ENCODE peak calls at places on chromosomes 11 and 22, in eight cellular contexts. N, H, X, B, P, E, G and I are unnamed samples.

GRCh38 chr11:1194977-1195689 is 27.7 kb upstream of the MUC5B start:
- DNase-seq in N (no peak), H (peak), X (no peak), B (peak), P (no peak), E (peak), G (no peak), I (no peak)

GRCh38 chr11:112499153-112499907 is 238.7 kb upstream of the PLET1 start:
- DNase-seq in N (no peak), H (no peak), X (no peak), B (no peak), P (no peak), E (no peak), G (no peak), I (no peak)

GRCh38 chr22:29702025-29702930 is 17.5 kb upstream of the CABP7 start:
- DNase-seq in N (no peak), H (no peak), X (peak), B (peak), P (no peak), E (no peak), G (no peak), I (no peak)

GRCh38 chr11:1659478-1659877 is 29.9 kb downstream of the KRTAP5-5 start:
- DNase-seq in N (no peak), H (peak), X (no peak), B (no peak), P (no peak), E (no peak), G (no peak), I (no peak)

GRCh38 chr11:1889941-1890855 is 1.5 kb downstream of the PRR33 start:
- DNase-seq in N (no peak), H (peak), X (no peak), B (no peak), P (no peak), E (no peak), G (no peak), I (no peak)

GRCh38 chr11:90476442-90477007 is 253.7 kb upstream of the CHORDC1 start:
- DNase-seq in N (peak), H (no peak), X (no peak), B (no peak), P (peak), E (no peak), G (peak), I (peak)

GRCh38 chr22:19878461-19879247 is 24.0 kb upstream of the GNB1L start:
- DNase-seq in N (no peak), H (peak), X (no peak), B (no peak), P (no peak), E (peak), G (no peak), I (no peak)

GRCh38 chr22:23767303-23767672 is 484 bp downstream of the CHCHD10 start:
- DNase-seq in N (no peak), H (no peak), X (no peak), B (no peak), P (no peak), E (no peak), G (no peak), I (no peak)

GRCh38 chr11:66950113-66950535 is 8.1 kb downstream of the PC start:
- DNase-seq in N (no peak), H (no peak), X (peak), B (peak), P (peak), E (peak), G (peak), I (peak)

GRCh38 chr11:17783878-17784277 is 49.3 kb downstream of the KCNC1 start:
- DNase-seq in N (no peak), H (no peak), X (no peak), B (no peak), P (no peak), E (no peak), G (no peak), I (no peak)

GRCh38 chr22:26756675-26757293 is 99.4 kb downstream of the MIAT start:
- DNase-seq in N (no peak), H (peak), X (peak), B (peak), P (peak), E (peak), G (peak), I (peak)
- H3K4me3 ChIP-seq in N (peak), H (no peak), X (peak), B (peak), P (peak), E (peak), G (peak), I (peak)

DNA sequence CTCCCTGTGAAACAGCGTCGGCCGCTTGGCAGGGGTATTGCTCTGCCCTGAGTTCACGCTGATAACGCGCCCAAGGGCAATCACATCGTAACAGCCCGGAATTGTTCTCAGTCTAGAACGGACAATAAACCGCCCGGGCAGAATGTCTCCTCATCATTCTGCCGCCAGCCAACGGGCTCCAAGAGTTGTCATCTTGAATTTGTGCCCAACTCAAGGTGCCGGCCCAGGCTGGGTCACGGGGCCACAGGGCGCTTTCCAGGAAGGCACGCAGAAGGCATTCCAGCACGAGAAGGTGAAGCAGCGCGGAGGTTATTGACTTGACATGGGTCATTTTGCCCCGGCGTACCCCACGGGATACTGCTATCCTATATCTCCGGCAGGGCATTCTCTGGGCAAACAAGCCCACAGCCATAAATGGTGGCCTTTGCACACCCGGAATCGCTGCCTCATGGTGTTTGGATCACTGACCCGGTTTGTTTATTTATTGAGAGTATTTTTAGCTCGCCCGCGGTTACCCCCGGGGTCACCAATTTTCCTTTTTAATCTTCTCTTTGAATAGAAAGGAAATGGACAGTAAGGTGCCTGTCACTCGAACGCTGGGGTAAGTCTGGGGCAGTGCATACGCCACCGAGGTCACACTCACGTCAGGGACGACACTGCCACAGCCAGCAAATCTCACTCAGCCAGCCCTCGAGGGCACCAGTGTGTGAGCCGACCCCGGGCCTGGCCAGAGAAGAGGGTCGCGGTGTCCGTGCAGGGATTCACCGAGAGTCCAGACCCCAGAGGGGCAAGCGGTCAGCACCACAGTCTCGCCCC is 72.4 kb upstream of the FGF3 start:
- DNase-seq in N (no peak), H (no peak), X (peak), B (peak), P (no peak), E (peak), G (no peak), I (no peak)
- H3K4me3 ChIP-seq in N (no peak), H (no peak), X (no peak), B (no peak), P (no peak), E (no peak), G (no peak), I (no peak)

GRCh38 chr11:46348566-46348981 is 1.3 kb downstream of the DGKZ start:
- DNase-seq in N (no peak), H (no peak), X (peak), B (peak), P (no peak), E (no peak), G (no peak), I (no peak)
- H3K4me3 ChIP-seq in N (peak), H (peak), X (peak), B (peak), P (peak), E (peak), G (peak), I (peak)

GRCh38 chr11:100686476-100686875 is 612 bp upstream of the ARHGAP42 start:
- DNase-seq in N (no peak), H (no peak), X (no peak), B (no peak), P (no peak), E (no peak), G (no peak), I (no peak)
- H3K4me3 ChIP-seq in N (peak), H (peak), X (peak), B (peak), P (peak), E (peak), G (peak), I (peak)

GRCh38 chr22:45505991-45506743 is 3.5 kb downstream of the FBLN1 start:
- DNase-seq in N (no peak), H (no peak), X (no peak), B (no peak), P (no peak), E (no peak), G (no peak), I (no peak)

GRCh38 chr22:45503071-45503815 is 560 bp downstream of the FBLN1 start:
- DNase-seq in N (no peak), H (no peak), X (no peak), B (no peak), P (no peak), E (no peak), G (no peak), I (no peak)

GRCh38 chr22:45504703-45505341 is 2.1 kb downstream of the FBLN1 start:
- DNase-seq in N (no peak), H (no peak), X (no peak), B (no peak), P (no peak), E (peak), G (peak), I (peak)

GRCh38 chr22:45502215-45503070 is at the start of gene FBLN1:
- DNase-seq in N (no peak), H (peak), X (no peak), B (no peak), P (no peak), E (peak), G (no peak), I (no peak)

GRCh38 chr22:45503816-45504702 is 1.4 kb downstream of the FBLN1 start:
- DNase-seq in N (peak), H (no peak), X (no peak), B (no peak), P (peak), E (no peak), G (peak), I (peak)
- H3K4me3 ChIP-seq in N (peak), H (peak), X (peak), B (peak), P (peak), E (peak), G (peak), I (peak)

GRCh38 chr11:61793829-61794204 is 1.1 kb downstream of the FEN1 start:
- DNase-seq in N (no peak), H (no peak), X (no peak), B (no peak), P (no peak), E (no peak), G (no peak), I (no peak)
- H3K4me3 ChIP-seq in N (peak), H (no peak), X (peak), B (peak), P (peak), E (no peak), G (peak), I (peak)

DNA sequence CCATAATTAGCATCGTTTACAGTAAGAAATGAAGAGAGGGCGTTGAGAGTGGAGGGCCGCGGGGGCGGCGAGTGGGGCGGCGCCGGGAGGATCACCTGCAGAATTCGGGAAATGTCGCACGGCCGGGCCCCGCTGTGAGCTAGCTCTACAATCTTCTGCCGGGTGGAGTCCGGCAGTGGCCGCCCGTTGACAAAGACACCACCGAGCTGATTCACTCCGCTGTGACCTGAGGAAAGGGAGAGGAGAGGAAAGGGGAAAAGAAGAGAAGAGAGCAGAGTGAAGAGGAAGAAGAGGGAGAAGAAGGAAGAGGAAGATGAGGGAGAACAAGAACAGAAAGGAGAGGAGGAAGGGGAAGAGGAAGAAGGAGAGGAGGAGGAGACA is 8.5 kb downstream of the PAX6 start:
- DNase-seq in N (no peak), H (no peak), X (no peak), B (no peak), P (no peak), E (no peak), G (no peak), I (no peak)
- H3K4me3 ChIP-seq in N (peak), H (no peak), X (no peak), B (no peak), P (no peak), E (no peak), G (no peak), I (no peak)